ENCODE peak calls at places on chromosomes 5 and 9, in four cellular contexts. One of them, this sample, is unnamed.

GRCh38 chr5:174917976-174918554 is 193.7 kb downstream of the MSX2 start:
- DNase-seq in K562: no peak
- DNase-seq in HepG2: no peak
- DNase-seq in GM12878: no peak
- DNase-seq in this sample: no peak

GRCh38 chr5:16918156-16918555 is 17.9 kb downstream of the MYO10 start:
- DNase-seq in K562: no peak
- DNase-seq in GM12878: no peak
- DNase-seq in HepG2: no peak
- DNase-seq in this sample: no peak

GRCh38 chr9:14866200-14866749 is 44.0 kb downstream of the FREM1 start:
- DNase-seq in GM12878: no peak
- DNase-seq in K562: no peak
- DNase-seq in HepG2: no peak
- DNase-seq in this sample: no peak

GRCh38 chr9:33151007-33151557 is 16.1 kb downstream of the B4GALT1 start:
- DNase-seq in K562: peak
- DNase-seq in HepG2: peak
- DNase-seq in GM12878: no peak
- DNase-seq in this sample: no peak

GRCh38 chr9:14203366-14204056 is 110.4 kb downstream of the NFIB start:
- DNase-seq in HepG2: no peak
- DNase-seq in GM12878: no peak
- DNase-seq in K562: no peak
- DNase-seq in this sample: no peak

GRCh38 chr9:5442400-5443011 is 4.8 kb upstream of the PLGRKT start:
- DNase-seq in GM12878: no peak
- DNase-seq in K562: peak
- DNase-seq in HepG2: peak
- DNase-seq in this sample: no peak

GRCh38 chr9:95024097-95024671 is 293.3 kb downstream of the FANCC start:
- DNase-seq in HepG2: peak
- DNase-seq in K562: no peak
- DNase-seq in GM12878: no peak
- DNase-seq in this sample: no peak

GRCh38 chr5:68196876-68197275 is 18.7 kb upstream of the PIK3R1 start:
- DNase-seq in K562: no peak
- DNase-seq in GM12878: peak
- DNase-seq in HepG2: no peak
- DNase-seq in this sample: no peak

GRCh38 chr5:180104131-180104530 is 32.6 kb upstream of the RNF130 start:
- DNase-seq in K562: no peak
- DNase-seq in HepG2: no peak
- DNase-seq in GM12878: no peak
- DNase-seq in this sample: no peak

GRCh38 chr5:180103487-180103886 is 31.9 kb upstream of the RNF130 start:
- DNase-seq in GM12878: no peak
- DNase-seq in HepG2: no peak
- DNase-seq in K562: no peak
- DNase-seq in this sample: no peak

GRCh38 chr5:180107005-180107404 is 35.4 kb upstream of the RNF130 start:
- DNase-seq in HepG2: no peak
- DNase-seq in K562: no peak
- DNase-seq in GM12878: no peak
- DNase-seq in this sample: no peak

GRCh38 chr5:180102636-180103035 is 31.1 kb upstream of the RNF130 start:
- DNase-seq in HepG2: no peak
- DNase-seq in K562: no peak
- DNase-seq in GM12878: no peak
- DNase-seq in this sample: no peak

DNA sequence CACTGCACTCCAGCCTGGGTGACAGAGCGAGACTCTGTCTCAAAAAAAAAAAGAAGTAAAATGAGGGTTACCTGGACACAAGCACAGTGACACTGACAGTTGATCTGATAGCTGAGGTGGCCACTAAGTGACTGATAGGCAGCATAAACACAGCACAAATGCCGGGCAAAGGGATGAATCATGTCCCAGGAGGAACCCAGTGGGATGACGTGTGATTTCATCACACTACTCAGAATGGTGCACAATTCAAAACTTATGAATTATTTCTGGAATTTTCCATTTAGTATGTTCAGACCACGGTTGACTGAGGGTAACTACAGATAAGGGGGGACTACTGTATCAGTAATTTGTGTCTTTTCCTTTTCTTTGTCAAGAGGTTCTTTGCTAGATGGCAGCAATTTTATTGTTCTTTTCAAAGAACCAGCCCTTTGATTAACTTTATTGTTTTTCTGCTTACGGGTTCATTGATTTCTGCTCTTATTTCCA is 34.3 kb upstream of the RNF130 start:
- DNase-seq in HepG2: no peak
- DNase-seq in GM12878: no peak
- DNase-seq in K562: peak
- DNase-seq in this sample: no peak
- TF ChIP-seq ETV6 in HepG2: no peak
- TF ChIP-seq ETV6 in GM12878: no peak
- TF ChIP-seq ETV6 in K562: no peak
- TF ChIP-seq ETV6 in this sample: no peak

GRCh38 chr5:77066823-77067442 is 20.2 kb downstream of the ZBED3 start:
- DNase-seq in K562: no peak
- DNase-seq in HepG2: no peak
- DNase-seq in GM12878: no peak
- DNase-seq in this sample: no peak
- TF ChIP-seq ATF2 in K562: no peak
- TF ChIP-seq ATF2 in HepG2: no peak
- TF ChIP-seq ATF2 in GM12878: no peak
- TF ChIP-seq ATF2 in this sample: no peak

GRCh38 chr9:96031366-96031824 is 155.9 kb downstream of the ERCC6L2 start:
- DNase-seq in K562: no peak
- DNase-seq in HepG2: no peak
- DNase-seq in GM12878: no peak
- DNase-seq in this sample: no peak

GRCh38 chr9:96025995-96026572 is 150.6 kb downstream of the ERCC6L2 start:
- DNase-seq in GM12878: no peak
- DNase-seq in K562: peak
- DNase-seq in HepG2: no peak
- DNase-seq in this sample: peak

GRCh38 chr9:96029722-96030515 is 154.4 kb downstream of the ERCC6L2 start:
- DNase-seq in K562: no peak
- DNase-seq in GM12878: no peak
- DNase-seq in HepG2: no peak
- DNase-seq in this sample: no peak

GRCh38 chr9:96026655-96027213 is 151.2 kb downstream of the ERCC6L2 start:
- DNase-seq in GM12878: no peak
- DNase-seq in K562: no peak
- DNase-seq in HepG2: no peak
- DNase-seq in this sample: no peak

GRCh38 chr9:96027271-96028131 is 152.0 kb downstream of the ERCC6L2 start:
- DNase-seq in K562: no peak
- DNase-seq in GM12878: no peak
- DNase-seq in HepG2: no peak
- DNase-seq in this sample: peak
- TF ChIP-seq ETV6 in K562: no peak
- TF ChIP-seq ETV6 in GM12878: no peak
- TF ChIP-seq ETV6 in HepG2: no peak
- TF ChIP-seq ETV6 in this sample: no peak

GRCh38 chr5:60852940-60853339 is 8.9 kb upstream of the ELOVL7 start:
- DNase-seq in HepG2: no peak
- DNase-seq in K562: peak
- DNase-seq in GM12878: no peak
- DNase-seq in this sample: no peak
- TF ChIP-seq ATF2 in HepG2: no peak
- TF ChIP-seq ATF2 in K562: no peak
- TF ChIP-seq ATF2 in GM12878: no peak
- TF ChIP-seq ATF2 in this sample: no peak

GRCh38 chr5:31688515-31689092 is 49.7 kb downstream of the PDZD2 start:
- DNase-seq in HepG2: no peak
- DNase-seq in GM12878: no peak
- DNase-seq in K562: no peak
- DNase-seq in this sample: no peak
- TF ChIP-seq ETV6 in HepG2: no peak
- TF ChIP-seq ETV6 in GM12878: no peak
- TF ChIP-seq ETV6 in K562: no peak
- TF ChIP-seq ETV6 in this sample: no peak

GRCh38 chr5:96680759-96681158 is 18.6 kb downstream of the CAST start:
- DNase-seq in GM12878: no peak
- DNase-seq in K562: no peak
- DNase-seq in HepG2: no peak
- DNase-seq in this sample: no peak
- TF ChIP-seq ATF2 in GM12878: no peak
- TF ChIP-seq ATF2 in K562: no peak
- TF ChIP-seq ATF2 in HepG2: no peak
- TF ChIP-seq ATF2 in this sample: no peak